ENCODE peak calls at places on chromosomes 7 and 10, in five cellular contexts. G is SJSA1, W is neuronal stem cell, M is left lung, E is ovary. B is an unnamed sample.

GRCh38 chr10:124977648-124978375 is 35.9 kb downstream of the ZRANB1 start:
- DNase-seq in G (no peak), W (no peak), M (no peak), E (no peak), B (no peak)

GRCh38 chr7:143374556-143374955 is 6.6 kb upstream of the ZYX start:
- DNase-seq in G (no peak), W (no peak), M (peak), E (no peak), B (no peak)

GRCh38 chr10:121900443-121901174 is 27.2 kb downstream of the ATE1 start:
- DNase-seq in G (no peak), W (peak), M (no peak), E (no peak), B (peak)

GRCh38 chr7:20107582-20107981 is 109.6 kb downstream of the MACC1 start:
- DNase-seq in G (no peak), W (no peak), M (no peak), E (no peak), B (peak)

GRCh38 chr7:126702242-126703016 is 550.3 kb downstream of the GRM8 start:
- DNase-seq in G (no peak), W (no peak), M (no peak), E (no peak), B (peak)

GRCh38 chr7:134724606-134725005 is 54.8 kb upstream of the CALD1 start:
- DNase-seq in G (no peak), W (no peak), M (no peak), E (no peak), B (peak)

GRCh38 chr7:3559178-3559765 is 258.2 kb downstream of the SDK1 start:
- DNase-seq in G (no peak), W (no peak), M (no peak), E (no peak), B (peak)

GRCh38 chr10:103665439-103665838 is 171.9 kb downstream of the NEURL1 start:
- DNase-seq in G (no peak), W (no peak), M (no peak), E (no peak), B (no peak)

GRCh38 chr10:24722131-24722675 is 1.5 kb downstream of the ARHGAP21 start:
- DNase-seq in G (no peak), W (no peak), M (no peak), E (no peak), B (peak)

GRCh38 chr10:129344956-129345355 is 122.1 kb upstream of the MGMT start:
- DNase-seq in G (no peak), W (no peak), M (no peak), E (no peak), B (no peak)

GRCh38 chr7:31883761-31884164 is 186.4 kb downstream of the PDE1C start:
- DNase-seq in G (no peak), W (no peak), M (no peak), E (no peak), B (peak)

GRCh38 chr7:49295136-49295535 is 370.8 kb downstream of the CDC14C start:
- DNase-seq in G (no peak), W (no peak), M (no peak), E (no peak), B (peak)

GRCh38 chr7:36346260-36346831 is 43.3 kb upstream of the ANLN start:
- DNase-seq in G (no peak), W (no peak), M (no peak), E (no peak), B (no peak)

GRCh38 chr10:62803993-62804383 is 532 bp upstream of the ADO start:
- DNase-seq in G (no peak), W (no peak), M (no peak), E (no peak), B (no peak)

GRCh38 chr7:129471402-129471827 is 30.9 kb upstream of the SMKR1 start:
- DNase-seq in G (no peak), W (no peak), M (no peak), E (no peak), B (no peak)

GRCh38 chr7:118844748-118845147 is 620.2 kb downstream of the ANKRD7 start:
- DNase-seq in G (no peak), W (no peak), M (no peak), E (no peak), B (no peak)

GRCh38 chr7:28516390-28517145 is 104.2 kb downstream of the CREB5 start:
- DNase-seq in G (no peak), W (no peak), M (no peak), E (no peak), B (no peak)

GRCh38 chr7:19107392-19108147 is 9.9 kb downstream of the TWIST1 start:
- DNase-seq in G (peak), W (peak), M (peak), E (no peak), B (peak)

GRCh38 chr10:24444337-24444736 is 235.4 kb downstream of the KIAA1217 start:
- DNase-seq in G (peak), W (no peak), M (no peak), E (no peak), B (no peak)

DNA sequence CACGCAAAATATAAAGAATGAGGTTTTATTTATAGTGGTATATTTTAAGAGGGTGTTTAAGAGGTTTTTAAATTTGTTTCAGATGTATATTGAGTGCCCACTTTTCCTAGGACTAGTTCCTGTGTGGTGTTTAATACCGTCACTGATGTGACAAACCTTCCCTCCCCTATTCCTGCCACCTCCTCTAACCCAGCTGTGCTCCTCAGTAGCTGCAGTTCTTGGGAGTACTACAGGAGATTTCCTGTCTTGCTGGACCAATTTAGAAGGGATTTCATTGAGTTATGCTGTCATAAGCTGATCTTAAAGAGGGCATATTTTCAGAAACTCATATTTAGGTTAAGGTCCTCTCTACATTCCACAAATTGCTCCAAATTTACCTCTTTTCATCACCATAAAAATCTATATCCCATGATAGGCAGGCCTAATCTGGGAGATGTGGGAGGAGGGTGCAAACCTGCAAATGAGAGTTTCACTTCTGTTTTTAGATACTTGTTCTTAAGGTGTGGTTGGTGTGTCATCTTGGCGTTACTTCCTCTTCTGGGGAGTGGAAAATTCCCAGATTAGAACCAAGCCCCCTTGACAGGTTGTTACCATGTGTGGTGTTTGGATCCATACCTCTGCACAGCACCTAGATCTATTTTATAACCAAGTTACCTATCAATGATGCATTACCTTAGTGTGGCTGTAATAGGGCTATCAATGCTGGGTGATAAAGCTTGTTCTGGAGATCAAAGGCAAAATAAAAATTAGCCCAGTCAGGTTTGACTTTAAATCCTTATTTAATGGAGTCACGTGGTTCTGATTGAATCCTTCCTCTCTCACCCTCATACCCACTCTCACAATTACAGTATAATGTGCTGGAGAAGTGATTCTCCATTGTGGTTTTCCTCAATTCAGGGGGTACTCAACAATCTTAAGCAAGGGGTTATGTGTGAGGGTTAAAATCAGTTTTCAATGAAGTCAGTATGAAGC is 141.1 kb downstream of the CDK14 start:
- DNase-seq in G (no peak), W (no peak), M (no peak), E (no peak), B (no peak)
- H3K4me3 ChIP-seq in G (no peak), W (no peak), M (no peak), E (no peak), B (no peak)

GRCh38 chr10:46285300-46285699 is 1.5 kb upstream of the ANTXRL start:
- DNase-seq in G (no peak), W (no peak), M (no peak), E (no peak), B (no peak)

GRCh38 chr10:46284286-46285229 is 2.2 kb upstream of the ANTXRL start:
- DNase-seq in G (peak), W (peak), M (peak), E (peak), B (peak)

GRCh38 chr10:46282460-46283216 is 4.2 kb upstream of the ANTXRL start:
- DNase-seq in G (peak), W (peak), M (peak), E (peak), B (peak)

GRCh38 chr10:46283217-46283944 is 3.4 kb upstream of the ANTXRL start:
- DNase-seq in G (no peak), W (no peak), M (no peak), E (no peak), B (no peak)

GRCh38 chr10:46283945-46284285 is 2.9 kb upstream of the ANTXRL start:
- DNase-seq in G (no peak), W (no peak), M (no peak), E (no peak), B (no peak)
- H3K4me3 ChIP-seq in G (peak), W (no peak), M (no peak), E (peak), B (peak)

GRCh38 chr7:141053626-141054025 is 20.2 kb upstream of the TMEM178B start:
- DNase-seq in G (no peak), W (no peak), M (no peak), E (no peak), B (no peak)
- H3K4me3 ChIP-seq in G (no peak), W (no peak), M (no peak), E (no peak), B (no peak)

DNA sequence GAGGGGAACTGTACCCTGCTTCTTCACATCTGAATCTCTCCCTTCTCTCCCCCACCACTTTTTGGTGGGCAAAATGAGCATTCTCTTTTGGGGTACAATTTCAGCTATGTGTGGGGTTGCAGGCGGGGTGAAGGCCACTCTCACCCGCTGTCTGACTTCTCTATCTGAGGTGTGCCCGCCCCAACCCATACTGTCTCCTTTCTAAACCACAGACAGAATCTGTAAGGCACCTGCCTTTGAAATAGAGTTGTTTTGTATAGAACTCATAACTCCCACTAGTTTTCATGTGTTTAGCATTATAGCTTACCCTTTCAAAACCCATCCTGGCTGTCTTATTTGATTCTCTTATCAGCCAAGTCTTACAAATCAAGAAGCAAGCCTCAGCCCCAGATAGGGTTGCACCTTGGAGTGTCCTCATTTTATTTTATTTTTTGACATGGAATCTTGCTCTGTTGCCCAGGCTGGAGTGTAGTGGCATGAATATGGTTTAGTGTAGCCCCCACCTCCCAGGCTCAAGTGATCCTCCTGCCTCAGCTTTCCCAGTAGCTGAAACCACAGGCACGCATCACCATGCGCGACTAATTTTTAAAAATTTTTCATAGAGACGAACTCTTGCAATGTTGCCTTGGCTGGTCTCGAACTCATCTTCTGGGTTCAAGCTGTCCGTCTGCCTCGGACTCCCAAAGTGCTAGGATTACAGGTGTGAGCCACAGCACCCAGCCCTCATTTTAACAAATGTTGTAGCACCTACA is 11.9 kb downstream of the TSPAN14 start:
- DNase-seq in G (no peak), W (no peak), M (no peak), E (no peak), B (no peak)
- H3K4me3 ChIP-seq in G (no peak), W (no peak), M (no peak), E (no peak), B (no peak)

GRCh38 chr10:109823196-109823595 is 100.1 kb downstream of the XPNPEP1 start:
- DNase-seq in G (peak), W (no peak), M (no peak), E (no peak), B (no peak)
- H3K4me3 ChIP-seq in G (no peak), W (no peak), M (no peak), E (no peak), B (no peak)

DNA sequence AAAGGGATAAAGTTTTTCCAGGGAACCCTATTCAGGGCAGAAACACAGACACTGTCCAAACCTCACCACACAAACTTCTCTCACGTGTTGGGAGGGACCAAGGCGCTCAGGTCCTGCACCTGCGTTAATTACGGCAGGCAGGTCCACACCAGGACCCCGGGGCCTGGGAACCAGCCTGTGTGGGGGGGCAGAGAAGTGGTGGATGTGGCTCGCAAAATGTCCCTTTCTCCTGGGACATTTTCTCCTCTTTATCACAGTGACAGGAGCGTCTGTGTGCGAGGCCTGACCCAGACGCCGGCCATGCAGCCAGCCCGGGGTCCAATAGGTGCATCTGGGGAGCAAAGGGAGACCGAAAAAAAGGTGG is 73.4 kb upstream of the ZNF722 start:
- DNase-seq in G (no peak), W (no peak), M (no peak), E (no peak), B (no peak)
- H3K4me3 ChIP-seq in G (no peak), W (no peak), M (peak), E (peak), B (no peak)

GRCh38 chr10:89480047-89480446 is 55.3 kb downstream of the SLC16A12 start:
- DNase-seq in G (no peak), W (no peak), M (no peak), E (no peak), B (peak)
- H3K4me3 ChIP-seq in G (no peak), W (no peak), M (no peak), E (no peak), B (no peak)

GRCh38 chr10:100531761-100532160 is 2.1 kb upstream of the NDUFB8 start:
- DNase-seq in G (no peak), W (no peak), M (no peak), E (no peak), B (no peak)

GRCh38 chr10:100522945-100523344 is 3.3 kb upstream of the SEC31B start:
- DNase-seq in G (no peak), W (no peak), M (no peak), E (no peak), B (no peak)

GRCh38 chr10:100528885-100529472 is 692 bp downstream of the NDUFB8 start:
- DNase-seq in G (no peak), W (no peak), M (no peak), E (no peak), B (no peak)

GRCh38 chr10:100529473-100530298 is at the start of gene NDUFB8:
- DNase-seq in G (peak), W (peak), M (peak), E (peak), B (peak)

GRCh38 chr10:100528123-100528884 is 1.4 kb downstream of the NDUFB8 start:
- DNase-seq in G (no peak), W (no peak), M (no peak), E (no peak), B (no peak)
- H3K4me3 ChIP-seq in G (peak), W (no peak), M (peak), E (peak), B (peak)

DNA sequence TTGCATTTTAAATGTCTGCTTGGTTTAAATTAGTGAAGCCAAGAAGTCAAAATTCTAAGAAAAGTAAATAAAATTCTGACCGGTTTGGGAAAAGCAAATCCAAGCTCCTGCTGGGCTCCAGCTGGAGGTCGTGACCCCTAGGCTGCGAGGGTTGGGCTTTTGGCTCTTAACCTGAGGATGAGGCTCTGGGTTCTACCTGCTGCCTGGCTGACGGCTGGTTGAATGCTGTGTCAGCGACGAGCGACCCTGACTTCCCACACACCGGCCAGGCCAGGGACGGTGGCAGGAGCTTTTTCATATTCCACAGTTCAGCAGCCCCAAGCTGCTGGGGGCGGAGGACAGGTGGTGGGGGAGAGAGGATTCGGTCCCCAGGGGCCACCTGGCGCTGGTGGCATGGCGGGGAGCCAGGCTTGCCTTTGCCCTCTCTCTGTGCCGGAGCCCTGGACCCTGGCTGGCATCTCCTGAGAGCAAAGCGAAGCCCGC is 843 bp upstream of the PLPP4 start:
- DNase-seq in G (no peak), W (no peak), M (no peak), E (no peak), B (no peak)
- H3K4me3 ChIP-seq in G (peak), W (peak), M (no peak), E (peak), B (peak)

DNA sequence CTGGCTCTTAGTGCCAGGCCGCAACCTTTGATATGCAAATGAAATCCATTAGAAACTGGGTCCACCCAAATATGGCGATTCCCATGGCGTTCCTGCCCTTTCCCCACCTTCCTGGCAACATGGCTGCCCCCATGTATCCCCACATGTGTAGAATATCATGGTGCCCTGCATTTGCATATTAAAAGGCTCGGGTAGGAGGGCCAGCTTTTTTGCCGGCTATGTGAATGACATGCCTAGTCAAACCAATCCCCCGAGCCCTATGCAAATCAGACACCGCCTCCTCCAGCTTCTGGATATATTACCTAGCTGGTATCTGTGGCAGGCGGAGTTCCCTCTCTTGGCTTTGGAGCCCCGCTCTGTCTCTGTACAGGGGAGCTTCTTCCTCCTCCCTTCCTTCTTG is 18.3 kb downstream of the MMS19 start:
- DNase-seq in G (no peak), W (peak), M (no peak), E (no peak), B (no peak)
- H3K4me3 ChIP-seq in G (no peak), W (no peak), M (no peak), E (no peak), B (no peak)